ENCODE peak calls at places on chromosomes 3 and 15, in seven cellular contexts. One of them, this sample, is unnamed. For H3K27me3, H3K9me3 and H3K4me1, the result is how much of the 10 kb centered on the place peaks cover.

GRCh38 chr3:64031540-64032533 is 8.5 kb upstream of the PSMD6 start:
- DNase-seq in CD4-positive, CD25-positive, alpha-beta regulatory T cell: no peak
- DNase-seq in pancreas: no peak
- DNase-seq in cardiac muscle cell: no peak
- DNase-seq in GM23248: peak
- DNase-seq in CD8-positive, alpha-beta memory T cell: no peak
- DNase-seq in tibial artery: no peak
- DNase-seq in this sample: no peak

GRCh38 chr3:48077835-48078234 is 61.6 kb upstream of the MAP4 start:
- DNase-seq in tibial artery: no peak
- DNase-seq in CD8-positive, alpha-beta memory T cell: no peak
- DNase-seq in pancreas: no peak
- DNase-seq in GM23248: peak
- DNase-seq in cardiac muscle cell: peak
- DNase-seq in CD4-positive, CD25-positive, alpha-beta regulatory T cell: no peak
- DNase-seq in this sample: no peak

GRCh38 chr3:61688307-61688695 is 126.9 kb downstream of the PTPRG start:
- DNase-seq in GM23248: no peak
- DNase-seq in CD8-positive, alpha-beta memory T cell: no peak
- DNase-seq in pancreas: no peak
- DNase-seq in CD4-positive, CD25-positive, alpha-beta regulatory T cell: no peak
- DNase-seq in cardiac muscle cell: no peak
- DNase-seq in tibial artery: no peak
- DNase-seq in this sample: peak

GRCh38 chr3:148008591-148008990 is 599.4 kb downstream of the ZIC1 start:
- DNase-seq in CD4-positive, CD25-positive, alpha-beta regulatory T cell: no peak
- DNase-seq in cardiac muscle cell: no peak
- DNase-seq in tibial artery: no peak
- DNase-seq in CD8-positive, alpha-beta memory T cell: no peak
- DNase-seq in pancreas: no peak
- DNase-seq in GM23248: no peak
- DNase-seq in this sample: no peak

GRCh38 chr15:78175333-78175732 is 26.2 kb downstream of the IDH3A start:
- DNase-seq in cardiac muscle cell: no peak
- DNase-seq in CD4-positive, CD25-positive, alpha-beta regulatory T cell: no peak
- DNase-seq in CD8-positive, alpha-beta memory T cell: no peak
- DNase-seq in tibial artery: no peak
- DNase-seq in GM23248: no peak
- DNase-seq in pancreas: no peak
- DNase-seq in this sample: no peak

GRCh38 chr3:104323226-104323625 is 1043.5 kb upstream of the ALCAM start:
- DNase-seq in CD4-positive, CD25-positive, alpha-beta regulatory T cell: no peak
- DNase-seq in cardiac muscle cell: no peak
- DNase-seq in CD8-positive, alpha-beta memory T cell: no peak
- DNase-seq in tibial artery: no peak
- DNase-seq in pancreas: no peak
- DNase-seq in GM23248: no peak
- DNase-seq in this sample: peak

GRCh38 chr3:19543212-19543841 is 390.7 kb downstream of the EFHB start:
- DNase-seq in GM23248: no peak
- DNase-seq in pancreas: peak
- DNase-seq in CD4-positive, CD25-positive, alpha-beta regulatory T cell: peak
- DNase-seq in CD8-positive, alpha-beta memory T cell: no peak
- DNase-seq in cardiac muscle cell: peak
- DNase-seq in tibial artery: no peak
- DNase-seq in this sample: peak

GRCh38 chr15:51094606-51095569 is at the start of gene TNFAIP8L3:
- DNase-seq in pancreas: no peak
- DNase-seq in CD4-positive, CD25-positive, alpha-beta regulatory T cell: no peak
- DNase-seq in tibial artery: peak
- DNase-seq in cardiac muscle cell: peak
- DNase-seq in CD8-positive, alpha-beta memory T cell: no peak
- DNase-seq in GM23248: peak
- DNase-seq in this sample: no peak

GRCh38 chr3:192745150-192745549 is 17.8 kb upstream of the FGF12 start:
- DNase-seq in pancreas: no peak
- DNase-seq in CD4-positive, CD25-positive, alpha-beta regulatory T cell: no peak
- DNase-seq in tibial artery: no peak
- DNase-seq in GM23248: no peak
- DNase-seq in cardiac muscle cell: no peak
- DNase-seq in CD8-positive, alpha-beta memory T cell: no peak
- DNase-seq in this sample: no peak

GRCh38 chr15:66186049-66186825 is 67.3 kb downstream of the MEGF11 start:
- DNase-seq in CD4-positive, CD25-positive, alpha-beta regulatory T cell: no peak
- DNase-seq in cardiac muscle cell: peak
- DNase-seq in tibial artery: no peak
- DNase-seq in CD8-positive, alpha-beta memory T cell: no peak
- DNase-seq in GM23248: no peak
- DNase-seq in pancreas: no peak
- DNase-seq in this sample: no peak
- H3K27me3 ChIP-seq in CD4-positive, CD25-positive, alpha-beta regulatory T cell: under half
- H3K27me3 ChIP-seq in cardiac muscle cell: under half
- H3K27me3 ChIP-seq in tibial artery: half or more
- H3K27me3 ChIP-seq in CD8-positive, alpha-beta memory T cell: under half
- H3K27me3 ChIP-seq in GM23248: half or more
- H3K27me3 ChIP-seq in pancreas: under half
- H3K27me3 ChIP-seq in this sample: under half

DNA sequence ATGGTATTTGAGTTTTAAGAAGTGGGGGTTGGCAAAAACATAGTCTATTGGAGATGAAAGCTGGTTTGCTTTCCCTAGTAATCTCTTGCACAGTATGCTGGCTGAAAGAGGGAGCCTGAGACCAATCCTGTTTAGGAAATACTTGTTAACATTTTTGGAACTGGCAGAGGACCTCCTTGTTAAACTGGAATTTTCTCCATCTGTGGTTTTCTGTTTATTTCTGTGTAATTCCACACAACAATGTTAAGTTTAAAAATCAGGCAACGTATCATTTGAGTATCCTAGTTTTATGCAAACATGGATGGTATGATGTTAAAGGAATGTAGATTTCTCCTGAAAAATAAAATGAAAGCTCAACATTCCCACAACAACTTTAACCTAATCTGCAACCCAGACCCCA is 536.0 kb upstream of the TBL1XR1 start:
- DNase-seq in GM23248: no peak
- DNase-seq in CD4-positive, CD25-positive, alpha-beta regulatory T cell: no peak
- DNase-seq in pancreas: no peak
- DNase-seq in tibial artery: no peak
- DNase-seq in CD8-positive, alpha-beta memory T cell: no peak
- DNase-seq in cardiac muscle cell: no peak
- DNase-seq in this sample: no peak
- H3K9me3 ChIP-seq in GM23248: under half
- H3K9me3 ChIP-seq in CD4-positive, CD25-positive, alpha-beta regulatory T cell: under half
- H3K9me3 ChIP-seq in pancreas: under half
- H3K9me3 ChIP-seq in tibial artery: under half
- H3K9me3 ChIP-seq in CD8-positive, alpha-beta memory T cell: under half
- H3K9me3 ChIP-seq in cardiac muscle cell: under half
- H3K9me3 ChIP-seq in this sample: under half

GRCh38 chr15:32888221-32888761 is 170.5 kb downstream of the GREM1 start:
- DNase-seq in GM23248: peak
- DNase-seq in pancreas: no peak
- DNase-seq in tibial artery: no peak
- DNase-seq in CD8-positive, alpha-beta memory T cell: no peak
- DNase-seq in CD4-positive, CD25-positive, alpha-beta regulatory T cell: no peak
- DNase-seq in cardiac muscle cell: no peak
- DNase-seq in this sample: no peak
- H3K4me1 ChIP-seq in GM23248: under half
- H3K4me1 ChIP-seq in pancreas: under half
- H3K4me1 ChIP-seq in tibial artery: under half
- H3K4me1 ChIP-seq in CD8-positive, alpha-beta memory T cell: under half
- H3K4me1 ChIP-seq in CD4-positive, CD25-positive, alpha-beta regulatory T cell: under half
- H3K4me1 ChIP-seq in cardiac muscle cell: under half
- H3K4me1 ChIP-seq in this sample: under half

DNA sequence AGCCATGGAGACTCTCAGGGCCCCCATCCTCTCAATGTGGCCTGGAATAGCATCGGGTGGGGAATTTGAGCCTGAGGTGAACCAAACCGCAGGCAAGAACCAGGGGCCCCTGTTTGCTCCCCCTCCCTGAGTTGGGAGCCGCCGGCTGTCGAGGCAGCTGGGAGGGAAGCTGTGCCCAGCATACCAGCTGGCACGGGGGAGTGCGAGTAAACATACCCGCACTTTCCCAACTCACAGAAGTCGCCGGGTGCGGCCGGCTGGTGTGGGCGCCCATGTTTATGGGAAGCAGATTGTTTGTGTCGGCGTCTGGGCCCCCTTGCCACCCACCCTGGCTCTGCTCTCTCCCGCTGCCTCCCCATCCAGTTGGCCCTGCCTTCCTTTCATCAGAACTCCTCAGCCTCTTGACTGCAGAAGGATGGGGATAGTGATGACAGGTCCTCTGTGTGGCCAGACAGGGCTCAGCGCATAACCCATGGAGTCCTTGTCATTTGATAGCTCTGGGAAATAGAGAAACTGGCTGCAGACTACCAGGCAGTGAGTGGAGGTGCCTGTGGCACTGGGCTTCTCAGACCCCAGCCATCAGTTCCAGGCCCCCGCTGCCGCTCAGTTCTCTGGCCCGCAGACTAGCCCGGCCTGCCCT is 60.4 kb downstream of the CACNA2D2 start:
- DNase-seq in tibial artery: no peak
- DNase-seq in cardiac muscle cell: no peak
- DNase-seq in GM23248: peak
- DNase-seq in pancreas: no peak
- DNase-seq in CD8-positive, alpha-beta memory T cell: no peak
- DNase-seq in CD4-positive, CD25-positive, alpha-beta regulatory T cell: no peak
- DNase-seq in this sample: no peak
- H3K27me3 ChIP-seq in tibial artery: under half
- H3K27me3 ChIP-seq in cardiac muscle cell: under half
- H3K27me3 ChIP-seq in GM23248: under half
- H3K27me3 ChIP-seq in pancreas: under half
- H3K27me3 ChIP-seq in CD8-positive, alpha-beta memory T cell: under half
- H3K27me3 ChIP-seq in CD4-positive, CD25-positive, alpha-beta regulatory T cell: under half
- H3K27me3 ChIP-seq in this sample: under half

DNA sequence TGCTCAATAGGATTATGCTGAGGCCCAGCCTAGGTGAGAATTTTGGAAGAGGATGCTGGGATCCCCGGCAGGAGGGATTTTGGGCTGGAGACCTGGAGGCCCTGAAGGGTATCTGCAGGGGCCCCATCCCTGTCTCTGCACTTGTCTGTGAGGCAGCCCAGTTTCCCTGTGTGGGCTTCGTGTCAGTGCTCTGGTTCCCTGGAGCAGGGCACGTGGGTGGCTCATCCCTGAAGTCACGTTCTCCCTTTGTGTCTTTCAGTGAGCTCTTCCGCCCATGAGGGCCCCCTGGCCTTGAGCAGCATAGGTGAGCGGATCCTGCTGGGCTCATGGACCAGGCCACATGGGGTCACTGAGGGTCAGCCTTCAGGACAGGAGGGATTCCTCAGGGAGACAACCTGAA is 217.9 kb downstream of the SNRPN start:
- DNase-seq in pancreas: peak
- DNase-seq in CD4-positive, CD25-positive, alpha-beta regulatory T cell: no peak
- DNase-seq in tibial artery: no peak
- DNase-seq in GM23248: no peak
- DNase-seq in cardiac muscle cell: no peak
- DNase-seq in CD8-positive, alpha-beta memory T cell: no peak
- DNase-seq in this sample: no peak
- H3K9me3 ChIP-seq in pancreas: under half
- H3K9me3 ChIP-seq in CD4-positive, CD25-positive, alpha-beta regulatory T cell: under half
- H3K9me3 ChIP-seq in tibial artery: under half
- H3K9me3 ChIP-seq in GM23248: under half
- H3K9me3 ChIP-seq in cardiac muscle cell: under half
- H3K9me3 ChIP-seq in CD8-positive, alpha-beta memory T cell: under half
- H3K9me3 ChIP-seq in this sample: under half

DNA sequence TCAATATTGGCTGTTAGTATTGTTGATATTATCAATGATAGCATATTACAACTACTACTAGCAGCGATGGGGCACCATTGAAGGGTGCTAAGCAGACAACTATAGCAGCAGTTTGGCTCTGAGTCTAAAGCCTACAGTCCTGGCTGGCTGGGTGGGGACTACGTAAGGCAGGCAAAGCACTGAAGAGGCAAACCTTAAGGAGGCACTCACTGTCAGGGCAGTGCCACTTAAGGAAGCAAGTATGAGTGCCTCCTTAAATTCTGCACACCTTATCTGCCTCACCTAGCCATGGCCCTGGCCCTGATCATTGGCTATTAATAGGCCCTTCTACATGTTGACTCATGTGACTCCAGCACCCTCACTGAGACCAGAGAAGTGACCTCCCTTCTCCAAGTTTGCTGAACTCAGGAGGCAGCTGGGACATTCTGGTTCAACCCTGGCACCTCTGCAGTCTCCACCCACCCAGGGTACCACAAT is 20.6 kb downstream of the CDCP1 start:
- DNase-seq in pancreas: peak
- DNase-seq in tibial artery: no peak
- DNase-seq in GM23248: no peak
- DNase-seq in CD4-positive, CD25-positive, alpha-beta regulatory T cell: peak
- DNase-seq in CD8-positive, alpha-beta memory T cell: no peak
- DNase-seq in cardiac muscle cell: no peak
- DNase-seq in this sample: no peak
- H3K4me1 ChIP-seq in pancreas: under half
- H3K4me1 ChIP-seq in tibial artery: under half
- H3K4me1 ChIP-seq in GM23248: under half
- H3K4me1 ChIP-seq in CD4-positive, CD25-positive, alpha-beta regulatory T cell: under half
- H3K4me1 ChIP-seq in CD8-positive, alpha-beta memory T cell: under half
- H3K4me1 ChIP-seq in cardiac muscle cell: under half
- H3K4me1 ChIP-seq in this sample: under half

GRCh38 chr15:74392402-74392876 is 25.0 kb upstream of the CYP11A1 start:
- DNase-seq in tibial artery: no peak
- DNase-seq in GM23248: peak
- DNase-seq in cardiac muscle cell: no peak
- DNase-seq in pancreas: no peak
- DNase-seq in CD8-positive, alpha-beta memory T cell: no peak
- DNase-seq in CD4-positive, CD25-positive, alpha-beta regulatory T cell: no peak
- DNase-seq in this sample: no peak
- H3K27me3 ChIP-seq in tibial artery: under half
- H3K27me3 ChIP-seq in GM23248: under half
- H3K27me3 ChIP-seq in cardiac muscle cell: under half
- H3K27me3 ChIP-seq in pancreas: under half
- H3K27me3 ChIP-seq in CD8-positive, alpha-beta memory T cell: under half
- H3K27me3 ChIP-seq in CD4-positive, CD25-positive, alpha-beta regulatory T cell: under half
- H3K27me3 ChIP-seq in this sample: under half

This sample was measured in NT2/D1.